ENCODE peak calls at places on chromosomes 1 and 21, in seven cellular contexts. K, Z, A, Y, U, S and B are unnamed samples.

GRCh38 chr1:50700226-50701020 is 259.6 kb downstream of the FAF1 start:
- DNase-seq in K (peak), Z (no peak), S (no peak), Y (no peak), A (no peak), U (no peak), B (no peak)

GRCh38 chr1:43994794-43995790 is 3.7 kb downstream of the CCDC24 start:
- DNase-seq in Z (no peak), Y (peak), U (no peak), K (peak), S (peak), A (no peak), B (no peak)

GRCh38 chr1:234921266-234922062 is 207.2 kb downstream of the TOMM20 start:
- DNase-seq in U (no peak), K (no peak), Z (no peak), A (peak), Y (peak), S (no peak), B (peak)

GRCh38 chr21:32826317-32827167 is 55.0 kb upstream of the PAXBP1 start:
- DNase-seq in Y (peak), S (peak), U (peak), A (no peak), K (peak), Z (no peak), B (peak)

GRCh38 chr21:18759267-18759666 is 355.7 kb upstream of the TMPRSS15 start:
- DNase-seq in S (no peak), Z (no peak), K (no peak), U (no peak), Y (no peak), A (no peak), B (no peak)

GRCh38 chr21:39429445-39429844 is 16.1 kb downstream of the LCA5L start:
- DNase-seq in Y (no peak), S (no peak), U (no peak), K (no peak), Z (no peak), A (no peak), B (no peak)

GRCh38 chr1:15833069-15833679 is 14.3 kb upstream of the SPEN start:
- DNase-seq in S (peak), K (no peak), Z (peak), Y (peak), A (peak), U (peak), B (peak)

GRCh38 chr1:41843378-41843777 is 75.3 kb downstream of the HIVEP3 start:
- DNase-seq in K (no peak), A (no peak), U (peak), Y (peak), S (peak), Z (no peak), B (peak)

GRCh38 chr1:204089044-204089751 is 16.3 kb downstream of the SOX13 start:
- DNase-seq in K (no peak), S (peak), Z (no peak), U (peak), Y (peak), A (no peak), B (peak)

GRCh38 chr1:87061742-87062156 is 147.3 kb downstream of the HS2ST1 start:
- DNase-seq in Y (peak), S (peak), A (no peak), Z (no peak), K (no peak), U (peak), B (peak)

GRCh38 chr1:45272943-45273342 is 53.8 kb upstream of the HPDL start:
- DNase-seq in U (peak), K (no peak), Z (no peak), Y (peak), A (no peak), S (peak), B (peak)

GRCh38 chr1:158053276-158053675 is 59.8 kb downstream of the KIRREL1 start:
- DNase-seq in S (peak), Z (no peak), A (no peak), U (peak), Y (no peak), K (no peak), B (no peak)

GRCh38 chr1:207868769-207869721 is 41.9 kb downstream of the CD34 start:
- DNase-seq in Y (peak), S (peak), U (peak), K (peak), A (peak), Z (peak), B (peak)

GRCh38 chr21:29676395-29676794 is 263.4 kb downstream of the GRIK1 start:
- DNase-seq in S (no peak), U (no peak), K (no peak), Z (no peak), A (no peak), Y (no peak), B (no peak)

GRCh38 chr1:24748191-24749121 is 3.2 kb downstream of the CLIC4 start:
- DNase-seq in Z (no peak), K (no peak), A (no peak), U (no peak), Y (no peak), S (no peak), B (no peak)

GRCh38 chr1:114956570-114956969 is 73.1 kb upstream of the TSHB start:
- DNase-seq in U (peak), K (peak), Z (no peak), Y (peak), S (peak), A (no peak), B (no peak)

GRCh38 chr1:160096491-160097116 is 1.8 kb downstream of the IGSF8 start:
- DNase-seq in U (peak), Y (peak), A (no peak), K (no peak), S (peak), Z (no peak), B (peak)

GRCh38 chr21:14988760-14989159 is 76.0 kb downstream of the NRIP1 start:
- DNase-seq in K (no peak), U (no peak), Z (no peak), A (no peak), S (no peak), Y (no peak), B (no peak)

GRCh38 chr1:36109041-36109679 is 15.9 kb downstream of the COL8A2 start:
- DNase-seq in S (peak), U (peak), A (no peak), Y (peak), K (no peak), Z (no peak), B (peak)

GRCh38 chr1:77671836-77672235 is 10.6 kb downstream of the ZZZ3 start:
- DNase-seq in A (no peak), Y (peak), K (no peak), U (peak), S (peak), Z (no peak), B (peak)

GRCh38 chr1:28928306-28928987 is 14.1 kb downstream of the EPB41 start:
- DNase-seq in A (no peak), U (no peak), K (no peak), S (no peak), Y (no peak), Z (no peak), B (no peak)

GRCh38 chr1:98792123-98792522 is 130.6 kb downstream of the SNX7 start:
- DNase-seq in Y (peak), U (no peak), Z (no peak), S (peak), A (no peak), K (no peak), B (no peak)

GRCh38 chr1:19393051-19393450 is 80.9 kb downstream of the SLC66A1 start:
- DNase-seq in U (no peak), A (no peak), Y (no peak), S (no peak), K (no peak), Z (no peak), B (no peak)

GRCh38 chr1:19392221-19392620 is 80.1 kb downstream of the SLC66A1 start:
- DNase-seq in A (no peak), K (no peak), U (no peak), Y (no peak), Z (no peak), S (no peak), B (no peak)

GRCh38 chr1:19390166-19390850 is 78.2 kb downstream of the SLC66A1 start:
- DNase-seq in Y (no peak), Z (no peak), A (no peak), K (no peak), U (no peak), S (no peak), B (no peak)

GRCh38 chr1:19390901-19391595 is 78.9 kb downstream of the SLC66A1 start:
- DNase-seq in U (peak), A (peak), K (peak), S (peak), Y (peak), Z (peak), B (peak)

DNA sequence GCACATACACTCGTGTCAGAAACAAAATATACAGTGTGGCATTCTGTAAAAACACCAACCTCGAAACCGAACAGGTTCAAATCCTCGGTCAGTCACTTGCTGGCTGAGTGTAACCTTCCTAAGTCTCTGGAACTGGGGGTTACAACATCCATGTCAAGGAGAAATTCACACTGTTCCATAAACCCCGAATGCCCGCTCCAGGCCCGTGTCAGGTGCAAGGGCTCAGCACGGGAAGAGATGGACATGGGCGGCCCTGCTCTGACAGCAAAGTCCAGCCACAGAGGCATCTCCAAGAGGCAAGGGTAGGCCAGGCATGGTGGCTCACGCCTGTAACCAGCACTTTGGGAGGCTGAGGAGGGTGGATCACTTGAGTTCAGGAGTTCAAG is 79.5 kb downstream of the SLC66A1 start:
- DNase-seq in Y (no peak), Z (no peak), K (no peak), S (no peak), A (no peak), U (no peak), B (no peak)
- TF ChIP-seq CTCF in Y (no peak), Z (peak), K (peak), S (no peak), A (no peak), U (no peak), B (peak)

GRCh38 chr21:41170442-41170841 is 2.5 kb downstream of the BACE2 start:
- DNase-seq in S (peak), Y (peak), A (peak), U (peak), K (peak), Z (peak), B (peak)

GRCh38 chr21:41171210-41171609 is 3.2 kb downstream of the BACE2 start:
- DNase-seq in U (peak), Y (no peak), A (peak), Z (peak), K (no peak), S (no peak), B (no peak)

GRCh38 chr21:41169258-41169576 is 1.3 kb downstream of the BACE2 start:
- DNase-seq in U (no peak), Z (no peak), K (no peak), Y (no peak), A (no peak), S (no peak), B (no peak)

GRCh38 chr21:41168391-41169257 is 664 bp downstream of the BACE2 start:
- DNase-seq in S (peak), K (peak), Z (peak), Y (peak), A (peak), U (peak), B (peak)

DNA sequence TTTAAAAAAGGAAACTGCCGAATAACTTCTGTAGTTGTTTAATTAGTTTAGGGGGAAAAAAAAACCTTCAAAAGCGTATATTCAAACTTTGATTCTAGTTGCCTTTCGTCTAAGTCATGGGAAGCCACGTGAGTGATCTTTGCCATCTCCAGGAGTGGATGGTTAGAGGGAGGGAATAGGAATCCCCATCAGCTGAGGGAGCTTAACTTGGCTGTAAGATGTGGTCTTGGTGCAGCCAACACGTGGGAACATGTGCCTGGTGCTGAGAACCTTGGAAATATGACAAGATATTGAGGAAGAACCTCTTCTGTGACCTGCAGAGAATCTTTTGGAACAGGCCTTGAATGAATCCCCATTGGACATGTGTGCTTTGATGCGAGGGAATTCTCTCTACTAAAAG is 1.7 kb downstream of the BACE2 start:
- DNase-seq in Y (no peak), U (no peak), K (no peak), A (no peak), Z (no peak), S (peak), B (no peak)
- TF ChIP-seq CTCF in Y (no peak), U (no peak), K (no peak), A (no peak), Z (no peak), S (no peak), B (no peak)

GRCh38 chr1:174747613-174748012 is 252.1 kb upstream of the CACYBP start:
- DNase-seq in A (no peak), U (no peak), Z (no peak), K (no peak), Y (no peak), S (no peak), B (no peak)
- TF ChIP-seq CTCF in A (no peak), U (no peak), Z (no peak), K (no peak), Y (peak), S (peak), B (peak)

GRCh38 chr1:212414328-212415106 is at the start of gene PACC1:
- DNase-seq in A (peak), U (peak), S (peak), K (peak), Y (peak), Z (peak), B (peak)
- TF ChIP-seq CTCF in A (no peak), U (no peak), S (no peak), K (no peak), Y (no peak), Z (peak), B (no peak)

GRCh38 chr1:156146006-156146748 is 7.2 kb upstream of the SEMA4A start:
- DNase-seq in Z (peak), A (peak), Y (peak), U (peak), S (peak), K (no peak), B (peak)
- TF ChIP-seq CTCF in Z (peak), A (peak), Y (peak), U (peak), S (peak), K (peak), B (peak)

GRCh38 chr1:155135416-155136197 is at the start of gene SLC50A1:
- DNase-seq in K (peak), U (peak), Z (peak), Y (peak), A (peak), S (peak), B (peak)
- TF ChIP-seq CTCF in K (no peak), U (peak), Z (peak), Y (no peak), A (no peak), S (no peak), B (no peak)

GRCh38 chr21:36122977-36123376 is 11.9 kb upstream of the CBR3 start:
- DNase-seq in Z (no peak), U (no peak), A (no peak), Y (no peak), K (no peak), S (no peak), B (no peak)
- TF ChIP-seq CTCF in Z (peak), U (peak), A (no peak), Y (peak), K (no peak), S (peak), B (peak)

DNA sequence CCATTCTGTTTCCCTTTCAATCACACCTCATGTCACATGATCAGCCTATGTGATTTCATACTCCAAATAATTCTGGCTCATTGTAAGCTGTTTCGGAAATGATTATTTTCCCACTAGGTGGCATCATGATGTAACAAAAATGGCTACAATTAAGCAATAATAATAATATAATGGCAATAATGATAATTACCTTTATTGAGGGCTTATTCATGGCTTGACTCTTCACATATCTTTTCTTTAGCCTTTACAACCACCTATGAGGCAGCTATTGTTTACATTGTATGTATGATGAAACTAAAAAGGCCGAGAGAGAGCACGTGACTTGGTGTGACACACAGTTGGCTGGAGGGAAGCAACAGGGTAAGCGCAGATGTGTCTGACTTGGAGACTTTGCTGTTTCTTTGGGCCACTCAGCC is 12.5 kb upstream of the KPRP start:
- DNase-seq in U (peak), Z (no peak), K (no peak), S (peak), A (no peak), Y (peak), B (peak)
- TF ChIP-seq CTCF in U (no peak), Z (no peak), K (no peak), S (peak), A (no peak), Y (no peak), B (peak)

DNA sequence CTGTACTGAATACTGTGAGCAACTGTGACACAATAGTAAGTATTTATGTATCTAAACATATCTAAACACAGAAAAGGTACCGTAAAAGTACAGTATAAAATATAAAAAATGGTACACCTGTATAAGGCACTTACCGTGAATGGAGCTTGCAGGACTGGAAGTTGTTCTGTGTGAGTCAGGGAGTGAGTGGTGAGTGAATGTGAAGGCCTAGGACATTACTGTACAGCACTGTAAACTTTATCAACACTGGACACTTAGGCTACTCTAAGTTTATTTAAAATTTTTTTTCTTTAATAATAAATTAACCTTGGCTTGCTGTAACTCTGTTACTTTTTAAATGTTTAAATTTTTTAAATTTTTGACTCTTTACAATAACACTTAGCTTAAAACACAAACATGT is 24.5 kb upstream of the SHCBP1L start:
- DNase-seq in U (peak), S (no peak), A (no peak), Z (no peak), Y (no peak), K (no peak), B (no peak)
- TF ChIP-seq CTCF in U (no peak), S (no peak), A (no peak), Z (no peak), Y (no peak), K (no peak), B (no peak)

GRCh38 chr1:11676386-11677103 is 4.4 kb downstream of the MAD2L2 start:
- DNase-seq in K (no peak), Y (no peak), S (no peak), A (no peak), U (no peak), Z (no peak), B (no peak)
- TF ChIP-seq CTCF in K (no peak), Y (no peak), S (no peak), A (no peak), U (no peak), Z (no peak), B (peak)